ENCODE peak calls at places on chromosomes 2 and 18, in six cellular contexts. One of them, this sample, is unnamed.
A peak's percentile ranks its signal among the peaks of the same experiment; 100 is the strongest.

GRCh38 chr2:12162269-12163247 is 416.1 kb downstream of the LPIN1 start:
- DNase-seq in GM12878: no peak
- DNase-seq in A549: no peak
- DNase-seq in HepG2: no peak
- DNase-seq in K562: no peak
- DNase-seq in endothelial cell of umbilical vein: no peak
- DNase-seq in this sample: no peak

GRCh38 chr2:207241198-207241597 is 75.5 kb upstream of the KLF7 start:
- DNase-seq in endothelial cell of umbilical vein: no peak
- DNase-seq in K562: no peak
- DNase-seq in HepG2: no peak
- DNase-seq in GM12878: no peak
- DNase-seq in A549: no peak
- DNase-seq in this sample: peak; percentile 32

GRCh38 chr2:21330786-21331391 is 207.1 kb downstream of the TDRD15 start:
- DNase-seq in GM12878: no peak
- DNase-seq in HepG2: no peak
- DNase-seq in A549: no peak
- DNase-seq in endothelial cell of umbilical vein: no peak
- DNase-seq in K562: no peak
- DNase-seq in this sample: peak; percentile 74

GRCh38 chr2:55425449-55425848 is 5.8 kb upstream of the CCDC88A start:
- DNase-seq in endothelial cell of umbilical vein: peak; percentile 78
- DNase-seq in HepG2: no peak
- DNase-seq in A549: peak; percentile 89
- DNase-seq in GM12878: no peak
- DNase-seq in K562: no peak
- DNase-seq in this sample: peak; percentile 85

GRCh38 chr18:5424903-5425302 is 118.9 kb downstream of the EPB41L3 start:
- DNase-seq in endothelial cell of umbilical vein: peak; percentile 67
- DNase-seq in GM12878: no peak
- DNase-seq in HepG2: peak; percentile 26
- DNase-seq in K562: no peak
- DNase-seq in A549: peak; percentile 32
- DNase-seq in this sample: peak; percentile 41

GRCh38 chr2:234033174-234033573 is 17.3 kb upstream of the SPP2 start:
- DNase-seq in endothelial cell of umbilical vein: no peak
- DNase-seq in K562: no peak
- DNase-seq in GM12878: no peak
- DNase-seq in A549: no peak
- DNase-seq in HepG2: no peak
- DNase-seq in this sample: no peak

GRCh38 chr2:48601349-48601748 is 16.3 kb upstream of the GTF2A1L start:
- DNase-seq in A549: peak; percentile 42
- DNase-seq in HepG2: peak; percentile 34
- DNase-seq in K562: peak; percentile 47
- DNase-seq in GM12878: no peak
- DNase-seq in endothelial cell of umbilical vein: no peak
- DNase-seq in this sample: peak; percentile 50

GRCh38 chr2:154402138-154402714 is 296.3 kb upstream of the KCNJ3 start:
- DNase-seq in HepG2: peak; percentile 53
- DNase-seq in endothelial cell of umbilical vein: peak; percentile 33
- DNase-seq in GM12878: no peak
- DNase-seq in A549: peak; percentile 45
- DNase-seq in K562: no peak
- DNase-seq in this sample: peak; percentile 34

GRCh38 chr2:129253461-129253812 is 726.0 kb upstream of the RAB6C start:
- DNase-seq in K562: peak; percentile 9
- DNase-seq in endothelial cell of umbilical vein: no peak
- DNase-seq in A549: peak; percentile 8
- DNase-seq in HepG2: no peak
- DNase-seq in GM12878: no peak
- DNase-seq in this sample: peak; percentile 47

GRCh38 chr18:63160172-63160995 is 159.2 kb downstream of the BCL2 start:
- DNase-seq in A549: no peak
- DNase-seq in endothelial cell of umbilical vein: no peak
- DNase-seq in HepG2: no peak
- DNase-seq in GM12878: peak; percentile 62
- DNase-seq in K562: no peak
- DNase-seq in this sample: no peak

GRCh38 chr2:109129356-109129920 is 433 bp downstream of the SH3RF3 start:
- DNase-seq in endothelial cell of umbilical vein: peak; percentile 46
- DNase-seq in HepG2: no peak
- DNase-seq in A549: peak; percentile 24
- DNase-seq in GM12878: no peak
- DNase-seq in K562: no peak
- DNase-seq in this sample: peak; percentile 74
- TF ChIP-seq MYC in endothelial cell of umbilical vein: no peak
- TF ChIP-seq MYC in HepG2: no peak
- TF ChIP-seq MYC in A549: no peak
- TF ChIP-seq MYC in GM12878: no peak
- TF ChIP-seq MYC in K562: no peak
- TF ChIP-seq MYC in this sample: no peak

GRCh38 chr18:59022167-59022945 is 117.3 kb upstream of the SEC11C start:
- DNase-seq in A549: no peak
- DNase-seq in GM12878: no peak
- DNase-seq in K562: no peak
- DNase-seq in HepG2: no peak
- DNase-seq in endothelial cell of umbilical vein: no peak
- DNase-seq in this sample: no peak
- TF ChIP-seq CTCF in A549: no peak
- TF ChIP-seq CTCF in GM12878: no peak
- TF ChIP-seq CTCF in K562: no peak
- TF ChIP-seq CTCF in HepG2: no peak
- TF ChIP-seq CTCF in endothelial cell of umbilical vein: no peak
- TF ChIP-seq CTCF in this sample: no peak

GRCh38 chr18:66722671-66723070 is 118.8 kb upstream of the CDH19 start:
- DNase-seq in A549: no peak
- DNase-seq in K562: no peak
- DNase-seq in HepG2: no peak
- DNase-seq in GM12878: no peak
- DNase-seq in endothelial cell of umbilical vein: no peak
- DNase-seq in this sample: no peak
- TF ChIP-seq MYC in A549: no peak
- TF ChIP-seq MYC in K562: no peak
- TF ChIP-seq MYC in HepG2: no peak
- TF ChIP-seq MYC in GM12878: no peak
- TF ChIP-seq MYC in endothelial cell of umbilical vein: no peak
- TF ChIP-seq MYC in this sample: no peak

DNA sequence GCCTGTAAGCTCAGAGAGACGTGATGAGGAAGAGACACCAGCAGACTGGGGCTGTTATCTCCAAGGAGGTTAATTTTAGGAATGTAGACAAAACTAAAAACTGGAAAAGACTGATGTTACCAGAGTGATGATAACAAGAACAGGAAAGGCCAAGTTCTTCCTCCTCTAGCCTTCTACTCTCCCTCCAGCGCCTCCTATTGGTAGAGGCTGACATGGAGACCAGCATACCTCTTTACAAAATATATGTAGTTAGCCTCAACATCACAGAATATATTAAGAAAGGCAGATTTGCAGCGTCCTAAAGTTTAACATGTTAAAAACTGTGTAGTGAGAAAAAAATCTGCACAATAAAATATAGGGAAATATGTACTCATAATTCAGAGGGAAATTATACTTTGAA is 66.0 kb downstream of the TCF4 start:
- DNase-seq in A549: peak; percentile 14
- DNase-seq in GM12878: no peak
- DNase-seq in HepG2: no peak
- DNase-seq in K562: peak; percentile 26
- DNase-seq in endothelial cell of umbilical vein: no peak
- DNase-seq in this sample: peak; percentile 30
- TF ChIP-seq CTCF in A549: no peak
- TF ChIP-seq CTCF in GM12878: peak; percentile 55
- TF ChIP-seq CTCF in HepG2: no peak
- TF ChIP-seq CTCF in K562: peak; percentile 61
- TF ChIP-seq CTCF in endothelial cell of umbilical vein: peak; percentile 10
- TF ChIP-seq CTCF in this sample: peak; percentile 56